ENCODE peak calls at places on chromosomes 12 and 14, in four cellular contexts. W is effector memory CD4-positive, alpha-beta T cell; O is CD8-positive, alpha-beta T cell; E is prostate gland. A is an unnamed sample.

GRCh38 chr14:102530828-102531478 is 21.4 kb upstream of the ANKRD9 start:
- DNase-seq in E (no peak), O (no peak), W (no peak), A (peak; percentile 28)

GRCh38 chr12:53326460-53327185 is 5.2 kb upstream of the AAAS start:
- DNase-seq in E (no peak), W (no peak), O (no peak), A (no peak)

GRCh38 chr12:25131270-25131669 is 63.7 kb downstream of the DNAI7 start:
- DNase-seq in O (no peak), E (no peak), W (no peak), A (no peak)

GRCh38 chr14:93533864-93534263 is 103.1 kb downstream of the UNC79 start:
- DNase-seq in W (no peak), O (no peak), E (no peak), A (no peak)

GRCh38 chr14:101073598-101073965 is 170.1 kb upstream of the RTL1 start:
- DNase-seq in O (no peak), E (no peak), W (no peak), A (no peak)

GRCh38 chr12:130972589-130972950 is 18.9 kb downstream of the ADGRD1 start:
- DNase-seq in O (no peak), W (no peak), E (no peak), A (no peak)

GRCh38 chr12:132253698-132254480 is 75.5 kb downstream of the GALNT9 start:
- DNase-seq in E (no peak), O (no peak), W (no peak), A (no peak)

GRCh38 chr12:97229036-97229435 is 233.6 kb upstream of the RMST start:
- DNase-seq in O (no peak), W (no peak), E (no peak), A (no peak)

GRCh38 chr14:71467419-71467818 is 464.8 kb upstream of the RGS6 start:
- DNase-seq in O (no peak), E (no peak), W (no peak), A (no peak)

GRCh38 chr12:109760930-109761630 is 47.5 kb downstream of the FAM222A start:
- DNase-seq in O (no peak), E (no peak), W (no peak), A (no peak)

GRCh38 chr14:87049886-87050820 is 942.8 kb downstream of the GALC start:
- DNase-seq in O (no peak), W (no peak), E (no peak), A (peak; percentile 1)

GRCh38 chr12:22361785-22362184 is 27.3 kb upstream of the ST8SIA1 start:
- DNase-seq in E (no peak), W (no peak), O (no peak), A (no peak)

GRCh38 chr12:2118061-2118460 is 65.3 kb downstream of the CACNA1C start:
- DNase-seq in W (no peak), E (no peak), O (no peak), A (no peak)

GRCh38 chr14:68824517-68825347 is 31.9 kb upstream of the ZFP36L1 start:
- DNase-seq in E (peak; percentile 35), W (no peak), O (no peak), A (peak; percentile 68)

GRCh38 chr12:52506858-52507715 is 13.1 kb downstream of the KRT5 start:
- DNase-seq in E (no peak), W (no peak), O (no peak), A (no peak)

GRCh38 chr14:38623661-38624060 is 367.8 kb upstream of the CLEC14A start:
- DNase-seq in O (no peak), W (no peak), E (no peak), A (no peak)

GRCh38 chr14:21350539-21350938 is 33.3 kb downstream of the SUPT16H start:
- DNase-seq in W (no peak), O (no peak), E (no peak), A (no peak)

GRCh38 chr14:103731916-103732867 is 16.6 kb downstream of the ZFYVE21 start:
- DNase-seq in E (no peak), W (no peak), O (no peak), A (no peak)

GRCh38 chr12:94553130-94553519 is 93.5 kb upstream of the CEP83 start:
- DNase-seq in O (no peak), E (no peak), W (no peak), A (peak; percentile 87)

GRCh38 chr14:104333903-104334811 is 195.8 kb downstream of the KIF26A start:
- DNase-seq in O (no peak), E (no peak), W (no peak), A (no peak)

GRCh38 chr12:74394647-74395046 is 143.0 kb upstream of the ATXN7L3B start:
- DNase-seq in O (no peak), E (no peak), W (no peak), A (no peak)

GRCh38 chr14:104094056-104094708 is 8.7 kb downstream of the ASPG start:
- DNase-seq in E (no peak), O (no peak), W (no peak), A (no peak)

GRCh38 chr12:40168001-40168400 is 56.8 kb upstream of the LRRK2 start:
- DNase-seq in E (no peak), O (no peak), W (no peak), A (no peak)

GRCh38 chr12:75553398-75553797 is 42.0 kb upstream of the KRR1 start:
- DNase-seq in E (no peak), O (no peak), W (no peak), A (peak; percentile 88)

GRCh38 chr14:103089386-103090335 is 4.9 kb upstream of the EXOC3L4 start:
- DNase-seq in W (no peak), O (no peak), E (no peak), A (no peak)

GRCh38 chr12:48388938-48389337 is 38.2 kb upstream of the ZNF641 start:
- DNase-seq in W (no peak), O (no peak), E (no peak), A (no peak)

GRCh38 chr14:104792101-104792884 is 3.3 kb downstream of the AKT1 start:
- DNase-seq in W (no peak), O (no peak), E (no peak), A (peak; percentile 58)

GRCh38 chr14:20652996-20653975 is 11.8 kb upstream of the OR6S1 start:
- DNase-seq in E (no peak), W (no peak), O (peak; percentile 36), A (no peak)

GRCh38 chr12:88108021-88108420 is 33.9 kb downstream of the CEP290 start:
- DNase-seq in E (no peak), W (no peak), O (no peak), A (no peak)

GRCh38 chr12:116771651-116772050 is 33.5 kb downstream of the RNFT2 start:
- DNase-seq in O (no peak), E (no peak), W (no peak), A (no peak)

GRCh38 chr14:54683882-54684794 is 117.2 kb downstream of the SAMD4A start:
- DNase-seq in W (no peak), O (no peak), E (no peak), A (peak; percentile 37)

GRCh38 chr12:18905134-18905533 is 167.2 kb downstream of the CAPZA3 start:
- DNase-seq in W (no peak), O (no peak), E (no peak), A (no peak)

GRCh38 chr12:12546314-12546772 is 16.3 kb downstream of the DUSP16 start:
- DNase-seq in W (no peak), O (no peak), E (no peak), A (no peak)

GRCh38 chr12:62813031-62813829 is 121.7 kb downstream of the PPM1H start:
- DNase-seq in W (no peak), O (no peak), E (peak; percentile 31), A (peak; percentile 27)

GRCh38 chr14:76091036-76091435 is 60.7 kb upstream of the GPATCH2L start:
- DNase-seq in O (no peak), E (peak; percentile 8), W (no peak), A (no peak)

GRCh38 chr12:66900616-66901015 is 221.7 kb upstream of the GRIP1 start:
- DNase-seq in O (no peak), W (no peak), E (no peak), A (no peak)

DNA sequence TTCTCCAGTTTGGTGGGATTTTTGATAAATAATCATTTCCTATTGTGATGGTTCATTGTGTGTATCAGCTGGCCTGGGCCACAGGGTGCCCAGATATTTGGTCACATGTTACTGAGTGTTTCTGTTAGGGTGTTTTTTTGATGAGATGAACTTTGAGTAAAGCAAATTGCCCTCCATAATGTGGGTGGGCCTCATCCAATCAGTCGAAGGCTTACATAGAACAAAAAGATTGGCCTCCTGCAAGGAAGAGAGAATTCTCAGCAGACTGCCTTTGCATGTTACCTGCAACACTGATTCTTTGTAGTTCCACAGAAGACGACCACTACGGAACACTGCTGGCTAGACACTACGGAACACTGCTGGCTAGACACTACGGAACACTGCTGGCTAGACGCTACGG is 441.6 kb downstream of the GLT1D1 start:
- DNase-seq in O (no peak), W (no peak), E (no peak), A (no peak)
- H3K9me3 ChIP-seq in O (no peaks in the 10 kb centered on the region), W (no peaks in the 10 kb centered on the region), E (no peaks in the 10 kb centered on the region), A (peaks cover 3% of the 10 kb centered on the region)

DNA sequence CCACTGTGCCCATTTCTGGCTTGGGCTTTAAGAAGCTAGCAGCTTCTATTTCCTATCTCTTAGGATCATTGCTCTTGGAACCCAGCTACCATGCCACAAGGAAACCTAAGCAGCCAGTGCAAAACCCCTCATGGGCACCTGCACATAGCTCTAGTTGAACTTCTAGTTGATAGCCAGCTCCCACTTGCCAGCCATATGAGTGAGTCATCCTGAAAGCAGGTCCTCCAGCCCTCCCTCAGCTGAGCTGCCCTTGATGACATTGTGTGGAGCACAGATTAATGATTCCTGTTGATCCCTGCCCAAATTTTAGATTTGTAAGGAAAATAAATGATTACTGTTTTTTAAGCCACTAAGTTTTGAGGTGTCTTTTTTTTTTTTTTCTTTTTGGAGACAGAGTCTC is 234.2 kb upstream of the FBXO33 start:
- DNase-seq in E (no peak), W (no peak), O (no peak), A (no peak)
- H3K9me3 ChIP-seq in E (no peaks in the 10 kb centered on the region), W (no peaks in the 10 kb centered on the region), O (no peaks in the 10 kb centered on the region), A (no peaks in the 10 kb centered on the region)

DNA sequence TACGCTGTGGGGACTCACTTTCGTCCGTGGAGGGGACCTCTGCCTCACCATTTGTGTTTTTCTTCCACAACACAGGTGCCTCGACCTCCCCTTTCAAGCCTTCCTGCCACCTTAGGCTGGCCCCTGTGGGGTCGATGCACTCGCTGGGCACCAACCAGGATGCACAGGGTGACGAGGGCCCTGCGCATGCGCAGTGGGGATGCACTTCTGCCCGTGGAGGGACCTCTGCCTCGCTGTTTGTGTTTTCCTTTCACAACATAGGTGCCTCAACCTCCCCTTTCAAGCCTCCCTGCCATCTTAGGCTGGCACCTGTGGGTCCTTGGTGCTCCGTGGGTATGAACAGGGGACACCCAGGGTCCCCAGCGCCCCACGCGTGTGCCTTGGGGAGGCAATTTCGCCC is 356.8 kb downstream of the ALG10 start:
- DNase-seq in W (no peak), O (no peak), E (no peak), A (no peak)
- H3K9me3 ChIP-seq in W (peaks cover 7% of the 10 kb centered on the region), O (no peaks in the 10 kb centered on the region), E (no peaks in the 10 kb centered on the region), A (no peaks in the 10 kb centered on the region)

GRCh38 chr14:106224694-106224971 is 698.2 kb downstream of the TMEM121 start:
- DNase-seq in O (no peak), W (no peak), E (no peak), A (no peak)
- H3K9me3 ChIP-seq in O (no peaks in the 10 kb centered on the region), W (no peaks in the 10 kb centered on the region), E (no peaks in the 10 kb centered on the region), A (no peaks in the 10 kb centered on the region)

GRCh38 chr14:105840266-105841021 is 314.1 kb downstream of the TMEM121 start:
- DNase-seq in W (no peak), O (no peak), E (no peak), A (no peak)
- H3K9me3 ChIP-seq in W (no peaks in the 10 kb centered on the region), O (no peaks in the 10 kb centered on the region), E (no peaks in the 10 kb centered on the region), A (no peaks in the 10 kb centered on the region)

DNA sequence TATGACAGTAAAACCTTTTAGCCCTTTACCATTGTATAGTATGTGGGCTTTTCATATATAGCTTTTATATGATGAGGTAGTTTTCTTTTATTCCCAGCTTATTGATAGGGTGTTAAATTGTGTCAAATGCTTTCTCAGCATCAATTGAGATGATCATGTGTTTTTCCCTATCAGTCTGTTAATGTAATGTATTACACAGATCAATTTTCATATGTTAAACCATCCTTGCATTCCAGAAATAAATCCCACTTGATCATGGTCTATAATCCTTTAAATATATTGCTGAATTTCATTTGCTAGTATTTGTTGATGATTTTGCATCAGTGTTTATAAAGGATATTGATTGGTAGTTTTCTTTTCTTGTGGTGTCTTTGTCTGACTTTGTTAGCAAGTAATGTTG is 603.9 kb downstream of the TRHDE start:
- DNase-seq in O (no peak), E (no peak), W (no peak), A (no peak)
- H3K9me3 ChIP-seq in O (no peaks in the 10 kb centered on the region), E (no peaks in the 10 kb centered on the region), W (peaks cover 4% of the 10 kb centered on the region), A (no peaks in the 10 kb centered on the region)